ENCODE peak calls at places on chromosomes 16 and 17, in nine cellular contexts. L, I, K, Z, O, M, X, E and C are unnamed samples.

GRCh38 chr16:49918257-49918656 is 62.3 kb upstream of the ZNF423 start:
- DNase-seq in L (peak; percentile 39), I (no peak), K (no peak), Z (no peak), O (peak; percentile 46), M (no peak), X (no peak), E (no peak), C (no peak)

GRCh38 chr17:15479697-15480096 is 12.3 kb upstream of the CDRT4 start:
- DNase-seq in L (no peak), I (no peak), K (no peak), Z (no peak), O (no peak), M (no peak), X (no peak), E (no peak), C (no peak)

GRCh38 chr16:80466024-80466986 is 74.5 kb upstream of the DYNLRB2 start:
- DNase-seq in L (peak; percentile 67), I (peak; percentile 57), K (peak; percentile 75), Z (peak; percentile 77), O (peak; percentile 86), M (peak; percentile 73), X (peak; percentile 78), E (peak; percentile 72), C (peak; percentile 82)

GRCh38 chr17:40910441-40910841 is 25.4 kb upstream of the KRT20 start:
- DNase-seq in L (no peak), I (no peak), K (no peak), Z (no peak), O (no peak), M (no peak), X (no peak), E (no peak), C (no peak)

GRCh38 chr17:82963104-82963950 is 116.1 kb upstream of the METRNL start:
- DNase-seq in L (peak; percentile 47), I (peak; percentile 82), K (peak; percentile 59), Z (peak; percentile 81), O (peak; percentile 90), M (peak; percentile 91), X (peak; percentile 88), E (peak; percentile 76), C (peak; percentile 95)

GRCh38 chr17:41690497-41690896 is 1.8 kb downstream of the EIF1 start:
- DNase-seq in L (no peak), I (no peak), K (no peak), Z (no peak), O (no peak), M (no peak), X (no peak), E (no peak), C (no peak)

GRCh38 chr17:27236710-27237315 is 57.1 kb upstream of the WSB1 start:
- DNase-seq in L (no peak), I (no peak), K (peak; percentile 91), Z (peak; percentile 84), O (peak; percentile 62), M (no peak), X (peak; percentile 95), E (peak; percentile 89), C (peak; percentile 82)

GRCh38 chr17:80141463-80142165 is 5.3 kb downstream of the EIF4A3 start:
- DNase-seq in L (no peak), I (no peak), K (no peak), Z (no peak), O (no peak), M (no peak), X (no peak), E (no peak), C (no peak)

GRCh38 chr17:29568331-29569244 is at the start of gene TP53I13:
- DNase-seq in L (no peak), I (peak; percentile 89), K (peak; percentile 94), Z (peak; percentile 91), O (peak; percentile 92), M (peak; percentile 94), X (peak; percentile 92), E (peak; percentile 94), C (peak; percentile 94)

GRCh38 chr17:32483451-32484019 is 3.3 kb upstream of the CDK5R1 start:
- DNase-seq in L (no peak), I (peak; percentile 80), K (peak; percentile 63), Z (peak; percentile 42), O (peak; percentile 92), M (peak; percentile 80), X (peak; percentile 91), E (no peak), C (peak; percentile 87)

GRCh38 chr16:86523166-86523740 is 12.9 kb downstream of the FOXF1 start:
- DNase-seq in L (no peak), I (no peak), K (no peak), Z (no peak), O (no peak), M (no peak), X (no peak), E (no peak), C (peak; percentile 31)

GRCh38 chr16:75065149-75065807 is 51.3 kb downstream of the LDHD start:
- DNase-seq in L (no peak), I (no peak), K (no peak), Z (no peak), O (no peak), M (no peak), X (no peak), E (peak; percentile 53), C (no peak)

GRCh38 chr17:73203788-73204479 is 11.1 kb downstream of the COG1 start:
- DNase-seq in L (no peak), I (no peak), K (no peak), Z (no peak), O (no peak), M (no peak), X (no peak), E (no peak), C (no peak)

GRCh38 chr16:56603589-56603988 is 4.8 kb upstream of the MT2A start:
- DNase-seq in L (no peak), I (peak; percentile 37), K (peak; percentile 66), Z (peak; percentile 61), O (peak; percentile 74), M (no peak), X (peak; percentile 90), E (peak; percentile 54), C (no peak)

GRCh38 chr16:50695017-50696000 is 1.9 kb downstream of the NOD2 start:
- DNase-seq in L (no peak), I (no peak), K (no peak), Z (no peak), O (no peak), M (no peak), X (peak; percentile 66), E (no peak), C (no peak)

GRCh38 chr17:16435951-16436886 is 20.8 kb downstream of the TRPV2 start:
- DNase-seq in L (no peak), I (no peak), K (no peak), Z (no peak), O (peak; percentile 46), M (no peak), X (no peak), E (no peak), C (no peak)

GRCh38 chr17:7629939-7630571 is at the start of gene SHBG:
- DNase-seq in L (no peak), I (no peak), K (no peak), Z (no peak), O (no peak), M (no peak), X (no peak), E (no peak), C (no peak)

GRCh38 chr16:27174007-27174406 is 29.3 kb upstream of the KDM8 start:
- DNase-seq in L (no peak), I (no peak), K (no peak), Z (no peak), O (no peak), M (no peak), X (no peak), E (peak; percentile 27), C (no peak)

GRCh38 chr16:4387769-4388168 is 16.1 kb downstream of the VASN start:
- DNase-seq in L (no peak), I (no peak), K (no peak), Z (no peak), O (no peak), M (peak; percentile 58), X (no peak), E (no peak), C (no peak)
- H3K4me1 ChIP-seq in L (peaks cover 27% of the 10 kb centered on the region), I (peaks cover 86% of the 10 kb centered on the region), K (no peaks in the 10 kb centered on the region), Z (peaks cover 9% of the 10 kb centered on the region), O (peaks cover under 1% of the 10 kb centered on the region), M (peaks cover 22% of the 10 kb centered on the region), X (peaks cover 9% of the 10 kb centered on the region), E (peaks cover 3% of the 10 kb centered on the region), C (peaks cover 7% of the 10 kb centered on the region)

DNA sequence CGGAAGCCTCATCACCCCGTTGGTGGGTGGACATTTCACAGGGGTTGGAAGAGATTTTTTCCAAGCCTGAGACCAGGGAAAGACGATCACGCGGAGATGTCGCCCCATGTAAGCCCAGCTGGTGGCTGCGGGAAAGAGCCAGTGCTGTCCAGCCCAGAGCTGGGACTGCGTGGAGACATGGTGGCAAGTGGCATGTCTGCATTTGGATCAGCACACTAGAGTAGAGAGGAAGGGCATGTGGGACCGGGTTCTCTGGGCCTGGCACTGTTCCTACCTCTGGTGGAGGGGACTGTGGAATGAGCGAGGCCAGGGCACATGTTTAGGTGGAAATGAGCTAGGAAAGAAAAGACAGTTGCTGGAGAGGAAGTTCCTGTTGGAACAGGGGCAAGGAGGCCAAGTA is 20.0 kb downstream of the SBK1 start:
- DNase-seq in L (no peak), I (no peak), K (no peak), Z (no peak), O (no peak), M (no peak), X (no peak), E (no peak), C (no peak)
- H3K4me1 ChIP-seq in L (no peaks in the 10 kb centered on the region), I (peaks cover 10% of the 10 kb centered on the region), K (peaks cover 3% of the 10 kb centered on the region), Z (no peaks in the 10 kb centered on the region), O (no peaks in the 10 kb centered on the region), M (no peaks in the 10 kb centered on the region), X (no peaks in the 10 kb centered on the region), E (no peaks in the 10 kb centered on the region), C (no peaks in the 10 kb centered on the region)

DNA sequence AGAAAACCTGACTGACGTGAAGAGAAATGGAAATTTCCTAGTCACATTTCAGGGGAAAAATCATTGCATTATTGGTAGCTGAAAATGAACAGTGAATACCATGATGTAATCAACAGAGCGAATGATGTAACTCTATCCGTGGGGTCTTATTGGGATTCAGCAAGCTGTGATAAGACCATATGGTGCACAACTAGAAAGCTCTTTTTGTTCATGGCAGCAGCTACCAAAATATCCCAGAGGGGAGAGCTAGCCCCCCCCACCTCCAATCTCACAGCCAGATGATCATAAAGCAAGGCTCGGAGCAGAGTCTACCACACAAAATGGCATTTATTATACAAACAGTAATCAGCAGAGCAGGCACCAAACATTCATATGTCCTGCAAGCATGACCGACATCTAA is 22.2 kb upstream of the DNAH17 start:
- DNase-seq in L (no peak), I (no peak), K (no peak), Z (no peak), O (no peak), M (no peak), X (no peak), E (no peak), C (no peak)
- H3K4me1 ChIP-seq in L (no peaks in the 10 kb centered on the region), I (peaks cover 20% of the 10 kb centered on the region), K (no peaks in the 10 kb centered on the region), Z (no peaks in the 10 kb centered on the region), O (peaks cover 7% of the 10 kb centered on the region), M (no peaks in the 10 kb centered on the region), X (no peaks in the 10 kb centered on the region), E (no peaks in the 10 kb centered on the region), C (no peaks in the 10 kb centered on the region)

DNA sequence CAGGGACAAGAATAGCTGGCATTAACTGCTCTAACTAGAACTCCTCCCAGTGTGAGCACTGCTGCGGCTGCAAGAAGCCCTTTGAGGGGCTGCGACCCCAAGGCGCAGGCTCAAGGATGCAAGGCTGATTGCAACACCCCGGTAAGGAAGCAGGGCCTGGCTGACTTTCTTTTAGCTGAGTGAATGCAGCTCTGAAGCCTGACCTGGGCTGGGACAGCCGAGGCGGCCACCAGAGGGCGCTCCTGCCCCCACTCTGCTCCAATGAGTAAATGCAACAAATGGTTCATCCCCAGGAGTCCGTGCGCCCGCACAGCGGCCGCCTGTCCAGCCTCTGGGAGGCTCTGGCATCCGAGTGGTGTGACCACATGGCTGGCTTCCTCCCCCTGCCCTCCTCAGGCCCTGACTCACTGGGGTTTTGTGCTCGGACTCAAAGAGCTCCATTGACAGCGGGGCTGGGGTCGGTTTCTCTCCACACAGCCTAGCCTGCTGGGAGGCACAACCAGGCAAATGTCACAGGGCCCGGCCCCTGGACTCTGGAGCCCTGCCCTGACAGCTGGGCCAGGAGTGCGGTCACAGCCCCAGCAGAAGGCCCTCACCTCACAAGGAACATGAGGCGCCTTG is at the start of gene SMIM5:
- DNase-seq in L (peak; percentile 58), I (peak; percentile 91), K (peak; percentile 89), Z (peak; percentile 89), O (peak; percentile 95), M (peak; percentile 93), X (peak; percentile 96), E (peak; percentile 90), C (peak; percentile 97)
- H3K4me1 ChIP-seq in L (peaks cover 5% of the 10 kb centered on the region), I (peaks cover 46% of the 10 kb centered on the region), K (peaks cover 25% of the 10 kb centered on the region), Z (peaks cover 45% of the 10 kb centered on the region), O (no peaks in the 10 kb centered on the region), M (peaks cover 20% of the 10 kb centered on the region), X (peaks cover 14% of the 10 kb centered on the region), E (peaks cover 38% of the 10 kb centered on the region), C (no peaks in the 10 kb centered on the region)